ENCODE peak calls at places on chromosomes 16 and 17, in eight cellular contexts. One of them, this sample, is unnamed.
A peak's percentile ranks its signal among the peaks of the same experiment; 100 is the strongest.

GRCh38 chr17:83151442-83152220 is 72.2 kb downstream of the METRNL start:
- DNase-seq in activated gamma-delta T cell treated with Interleukin-2 at 50 U/mL for 16 hours: no peak
- DNase-seq in progenitor cell of endocrine pancreas: no peak
- DNase-seq in HCEC 1CT: no peak
- DNase-seq in neural progenitor cell: no peak
- DNase-seq in SK-MEL-5: peak; percentile 8
- DNase-seq in activated CD4-positive, alpha-beta T cell treated with anti-CD3 and anti-CD28 coated beads, Interleukin-2, amount 10 ng/mL, durations not matched to agents 7 days and 5 days: no peak
- DNase-seq in fibroblast of mammary gland: peak; percentile 4
- DNase-seq in this sample: no peak

GRCh38 chr17:69516911-69517310 is 102.4 kb downstream of the MAP2K6 start:
- DNase-seq in fibroblast of mammary gland: no peak
- DNase-seq in HCEC 1CT: no peak
- DNase-seq in activated CD4-positive, alpha-beta T cell treated with anti-CD3 and anti-CD28 coated beads, Interleukin-2, amount 10 ng/mL, durations not matched to agents 7 days and 5 days: no peak
- DNase-seq in progenitor cell of endocrine pancreas: no peak
- DNase-seq in SK-MEL-5: no peak
- DNase-seq in activated gamma-delta T cell treated with Interleukin-2 at 50 U/mL for 16 hours: no peak
- DNase-seq in neural progenitor cell: no peak
- DNase-seq in this sample: no peak

GRCh38 chr16:27470567-27471431 is 68.8 kb downstream of the IL21R start:
- DNase-seq in progenitor cell of endocrine pancreas: no peak
- DNase-seq in neural progenitor cell: no peak
- DNase-seq in activated CD4-positive, alpha-beta T cell treated with anti-CD3 and anti-CD28 coated beads, Interleukin-2, amount 10 ng/mL, durations not matched to agents 7 days and 5 days: no peak
- DNase-seq in activated gamma-delta T cell treated with Interleukin-2 at 50 U/mL for 16 hours: no peak
- DNase-seq in fibroblast of mammary gland: peak; percentile 88
- DNase-seq in HCEC 1CT: peak; percentile 86
- DNase-seq in SK-MEL-5: no peak
- DNase-seq in this sample: no peak

GRCh38 chr16:79533292-79533691 is 67.2 kb downstream of the MAF start:
- DNase-seq in progenitor cell of endocrine pancreas: no peak
- DNase-seq in HCEC 1CT: no peak
- DNase-seq in activated CD4-positive, alpha-beta T cell treated with anti-CD3 and anti-CD28 coated beads, Interleukin-2, amount 10 ng/mL, durations not matched to agents 7 days and 5 days: no peak
- DNase-seq in activated gamma-delta T cell treated with Interleukin-2 at 50 U/mL for 16 hours: no peak
- DNase-seq in SK-MEL-5: no peak
- DNase-seq in neural progenitor cell: no peak
- DNase-seq in fibroblast of mammary gland: no peak
- DNase-seq in this sample: no peak

GRCh38 chr16:85903576-85903975 is 4.6 kb downstream of the IRF8 start:
- DNase-seq in activated CD4-positive, alpha-beta T cell treated with anti-CD3 and anti-CD28 coated beads, Interleukin-2, amount 10 ng/mL, durations not matched to agents 7 days and 5 days: no peak
- DNase-seq in fibroblast of mammary gland: no peak
- DNase-seq in HCEC 1CT: no peak
- DNase-seq in SK-MEL-5: no peak
- DNase-seq in neural progenitor cell: no peak
- DNase-seq in progenitor cell of endocrine pancreas: no peak
- DNase-seq in activated gamma-delta T cell treated with Interleukin-2 at 50 U/mL for 16 hours: no peak
- DNase-seq in this sample: no peak

GRCh38 chr17:82320140-82320840 is 2.9 kb upstream of the CD7 start:
- DNase-seq in SK-MEL-5: no peak
- DNase-seq in activated gamma-delta T cell treated with Interleukin-2 at 50 U/mL for 16 hours: no peak
- DNase-seq in HCEC 1CT: no peak
- DNase-seq in fibroblast of mammary gland: no peak
- DNase-seq in neural progenitor cell: no peak
- DNase-seq in activated CD4-positive, alpha-beta T cell treated with anti-CD3 and anti-CD28 coated beads, Interleukin-2, amount 10 ng/mL, durations not matched to agents 7 days and 5 days: no peak
- DNase-seq in progenitor cell of endocrine pancreas: no peak
- DNase-seq in this sample: no peak

GRCh38 chr17:35727635-35728034 is 3.8 kb upstream of the RASL10B start:
- DNase-seq in SK-MEL-5: no peak
- DNase-seq in neural progenitor cell: no peak
- DNase-seq in progenitor cell of endocrine pancreas: no peak
- DNase-seq in fibroblast of mammary gland: no peak
- DNase-seq in activated CD4-positive, alpha-beta T cell treated with anti-CD3 and anti-CD28 coated beads, Interleukin-2, amount 10 ng/mL, durations not matched to agents 7 days and 5 days: no peak
- DNase-seq in activated gamma-delta T cell treated with Interleukin-2 at 50 U/mL for 16 hours: no peak
- DNase-seq in HCEC 1CT: no peak
- DNase-seq in this sample: no peak

GRCh38 chr17:8947201-8947600 is 18.3 kb downstream of the PIK3R5 start:
- DNase-seq in activated CD4-positive, alpha-beta T cell treated with anti-CD3 and anti-CD28 coated beads, Interleukin-2, amount 10 ng/mL, durations not matched to agents 7 days and 5 days: no peak
- DNase-seq in activated gamma-delta T cell treated with Interleukin-2 at 50 U/mL for 16 hours: no peak
- DNase-seq in progenitor cell of endocrine pancreas: no peak
- DNase-seq in SK-MEL-5: peak; percentile 58
- DNase-seq in fibroblast of mammary gland: peak; percentile 23
- DNase-seq in HCEC 1CT: no peak
- DNase-seq in neural progenitor cell: no peak
- DNase-seq in this sample: no peak

GRCh38 chr16:81873843-81874752 is 95.0 kb downstream of the PLCG2 start:
- DNase-seq in progenitor cell of endocrine pancreas: peak; percentile 44
- DNase-seq in fibroblast of mammary gland: peak; percentile 43
- DNase-seq in activated CD4-positive, alpha-beta T cell treated with anti-CD3 and anti-CD28 coated beads, Interleukin-2, amount 10 ng/mL, durations not matched to agents 7 days and 5 days: peak; percentile 59
- DNase-seq in activated gamma-delta T cell treated with Interleukin-2 at 50 U/mL for 16 hours: peak; percentile 59
- DNase-seq in neural progenitor cell: peak; percentile 75
- DNase-seq in SK-MEL-5: peak; percentile 48
- DNase-seq in HCEC 1CT: peak; percentile 48
- DNase-seq in this sample: no peak

GRCh38 chr17:74565116-74565515 is 2.2 kb downstream of the CD300H start:
- DNase-seq in activated gamma-delta T cell treated with Interleukin-2 at 50 U/mL for 16 hours: no peak
- DNase-seq in HCEC 1CT: no peak
- DNase-seq in neural progenitor cell: no peak
- DNase-seq in fibroblast of mammary gland: peak; percentile 23
- DNase-seq in SK-MEL-5: peak; percentile 61
- DNase-seq in progenitor cell of endocrine pancreas: no peak
- DNase-seq in activated CD4-positive, alpha-beta T cell treated with anti-CD3 and anti-CD28 coated beads, Interleukin-2, amount 10 ng/mL, durations not matched to agents 7 days and 5 days: no peak
- DNase-seq in this sample: no peak

GRCh38 chr16:66152841-66153525 is 213.5 kb upstream of the CDH5 start:
- DNase-seq in activated gamma-delta T cell treated with Interleukin-2 at 50 U/mL for 16 hours: no peak
- DNase-seq in SK-MEL-5: no peak
- DNase-seq in neural progenitor cell: no peak
- DNase-seq in fibroblast of mammary gland: peak; percentile 17
- DNase-seq in HCEC 1CT: peak; percentile 51
- DNase-seq in progenitor cell of endocrine pancreas: no peak
- DNase-seq in activated CD4-positive, alpha-beta T cell treated with anti-CD3 and anti-CD28 coated beads, Interleukin-2, amount 10 ng/mL, durations not matched to agents 7 days and 5 days: no peak
- DNase-seq in this sample: no peak

GRCh38 chr16:67943256-67943618 is 683 bp downstream of the LCAT start:
- DNase-seq in neural progenitor cell: no peak
- DNase-seq in SK-MEL-5: no peak
- DNase-seq in activated gamma-delta T cell treated with Interleukin-2 at 50 U/mL for 16 hours: no peak
- DNase-seq in progenitor cell of endocrine pancreas: no peak
- DNase-seq in HCEC 1CT: no peak
- DNase-seq in fibroblast of mammary gland: no peak
- DNase-seq in activated CD4-positive, alpha-beta T cell treated with anti-CD3 and anti-CD28 coated beads, Interleukin-2, amount 10 ng/mL, durations not matched to agents 7 days and 5 days: no peak
- DNase-seq in this sample: no peak

GRCh38 chr17:58336456-58337094 is 8.0 kb upstream of the TSPOAP1 start:
- DNase-seq in progenitor cell of endocrine pancreas: no peak
- DNase-seq in fibroblast of mammary gland: peak; percentile 68
- DNase-seq in activated CD4-positive, alpha-beta T cell treated with anti-CD3 and anti-CD28 coated beads, Interleukin-2, amount 10 ng/mL, durations not matched to agents 7 days and 5 days: no peak
- DNase-seq in HCEC 1CT: peak; percentile 21
- DNase-seq in SK-MEL-5: no peak
- DNase-seq in activated gamma-delta T cell treated with Interleukin-2 at 50 U/mL for 16 hours: no peak
- DNase-seq in neural progenitor cell: no peak
- DNase-seq in this sample: no peak

GRCh38 chr17:19250421-19251141 is 13.4 kb downstream of the EPN2 start:
- DNase-seq in progenitor cell of endocrine pancreas: no peak
- DNase-seq in SK-MEL-5: no peak
- DNase-seq in HCEC 1CT: no peak
- DNase-seq in neural progenitor cell: no peak
- DNase-seq in activated gamma-delta T cell treated with Interleukin-2 at 50 U/mL for 16 hours: no peak
- DNase-seq in fibroblast of mammary gland: peak; percentile 35
- DNase-seq in activated CD4-positive, alpha-beta T cell treated with anti-CD3 and anti-CD28 coated beads, Interleukin-2, amount 10 ng/mL, durations not matched to agents 7 days and 5 days: no peak
- DNase-seq in this sample: peak; percentile 56

GRCh38 chr17:63082273-63082861 is 116.3 kb downstream of the TANC2 start:
- DNase-seq in progenitor cell of endocrine pancreas: no peak
- DNase-seq in neural progenitor cell: no peak
- DNase-seq in fibroblast of mammary gland: peak; percentile 61
- DNase-seq in HCEC 1CT: peak; percentile 56
- DNase-seq in activated CD4-positive, alpha-beta T cell treated with anti-CD3 and anti-CD28 coated beads, Interleukin-2, amount 10 ng/mL, durations not matched to agents 7 days and 5 days: no peak
- DNase-seq in activated gamma-delta T cell treated with Interleukin-2 at 50 U/mL for 16 hours: no peak
- DNase-seq in SK-MEL-5: peak; percentile 68
- DNase-seq in this sample: peak; percentile 7

GRCh38 chr17:2400474-2400866 is 390 bp downstream of the MNT start:
- DNase-seq in activated CD4-positive, alpha-beta T cell treated with anti-CD3 and anti-CD28 coated beads, Interleukin-2, amount 10 ng/mL, durations not matched to agents 7 days and 5 days: peak; percentile 68
- DNase-seq in progenitor cell of endocrine pancreas: peak; percentile 49
- DNase-seq in HCEC 1CT: peak; percentile 47
- DNase-seq in fibroblast of mammary gland: no peak
- DNase-seq in neural progenitor cell: peak; percentile 90
- DNase-seq in activated gamma-delta T cell treated with Interleukin-2 at 50 U/mL for 16 hours: peak; percentile 49
- DNase-seq in SK-MEL-5: peak; percentile 61
- DNase-seq in this sample: no peak

GRCh38 chr16:9042943-9043680 is 48.3 kb upstream of the HAPSTR1 start:
- DNase-seq in activated gamma-delta T cell treated with Interleukin-2 at 50 U/mL for 16 hours: no peak
- DNase-seq in neural progenitor cell: no peak
- DNase-seq in activated CD4-positive, alpha-beta T cell treated with anti-CD3 and anti-CD28 coated beads, Interleukin-2, amount 10 ng/mL, durations not matched to agents 7 days and 5 days: no peak
- DNase-seq in fibroblast of mammary gland: peak; percentile 82
- DNase-seq in progenitor cell of endocrine pancreas: no peak
- DNase-seq in SK-MEL-5: no peak
- DNase-seq in HCEC 1CT: peak; percentile 79
- DNase-seq in this sample: peak; percentile 29

GRCh38 chr17:35238817-35239216 is 4.1 kb upstream of the SLFN5 start:
- DNase-seq in activated gamma-delta T cell treated with Interleukin-2 at 50 U/mL for 16 hours: no peak
- DNase-seq in neural progenitor cell: no peak
- DNase-seq in SK-MEL-5: no peak
- DNase-seq in progenitor cell of endocrine pancreas: no peak
- DNase-seq in HCEC 1CT: peak; percentile 69
- DNase-seq in activated CD4-positive, alpha-beta T cell treated with anti-CD3 and anti-CD28 coated beads, Interleukin-2, amount 10 ng/mL, durations not matched to agents 7 days and 5 days: no peak
- DNase-seq in fibroblast of mammary gland: peak; percentile 80
- DNase-seq in this sample: no peak

GRCh38 chr17:21397341-21398050 is 21.3 kb downstream of the KCNJ12 start:
- DNase-seq in activated gamma-delta T cell treated with Interleukin-2 at 50 U/mL for 16 hours: no peak
- DNase-seq in neural progenitor cell: no peak
- DNase-seq in progenitor cell of endocrine pancreas: no peak
- DNase-seq in fibroblast of mammary gland: peak; percentile 71
- DNase-seq in SK-MEL-5: no peak
- DNase-seq in HCEC 1CT: peak; percentile 14
- DNase-seq in activated CD4-positive, alpha-beta T cell treated with anti-CD3 and anti-CD28 coated beads, Interleukin-2, amount 10 ng/mL, durations not matched to agents 7 days and 5 days: no peak
- DNase-seq in this sample: no peak

GRCh38 chr16:87939562-87940423 is 3.5 kb upstream of the CA5A start:
- DNase-seq in HCEC 1CT: no peak
- DNase-seq in fibroblast of mammary gland: no peak
- DNase-seq in activated gamma-delta T cell treated with Interleukin-2 at 50 U/mL for 16 hours: no peak
- DNase-seq in activated CD4-positive, alpha-beta T cell treated with anti-CD3 and anti-CD28 coated beads, Interleukin-2, amount 10 ng/mL, durations not matched to agents 7 days and 5 days: no peak
- DNase-seq in neural progenitor cell: no peak
- DNase-seq in SK-MEL-5: no peak
- DNase-seq in progenitor cell of endocrine pancreas: no peak
- DNase-seq in this sample: no peak

GRCh38 chr16:53704445-53704813 is 473 bp downstream of the FTO start:
- DNase-seq in fibroblast of mammary gland: no peak
- DNase-seq in HCEC 1CT: no peak
- DNase-seq in SK-MEL-5: no peak
- DNase-seq in activated CD4-positive, alpha-beta T cell treated with anti-CD3 and anti-CD28 coated beads, Interleukin-2, amount 10 ng/mL, durations not matched to agents 7 days and 5 days: no peak
- DNase-seq in neural progenitor cell: peak; percentile 6
- DNase-seq in progenitor cell of endocrine pancreas: no peak
- DNase-seq in activated gamma-delta T cell treated with Interleukin-2 at 50 U/mL for 16 hours: no peak
- DNase-seq in this sample: no peak

GRCh38 chr17:68909066-68909465 is 46.1 kb downstream of the ABCA8 start:
- DNase-seq in SK-MEL-5: peak; percentile 83
- DNase-seq in HCEC 1CT: peak; percentile 86
- DNase-seq in neural progenitor cell: no peak
- DNase-seq in activated CD4-positive, alpha-beta T cell treated with anti-CD3 and anti-CD28 coated beads, Interleukin-2, amount 10 ng/mL, durations not matched to agents 7 days and 5 days: no peak
- DNase-seq in activated gamma-delta T cell treated with Interleukin-2 at 50 U/mL for 16 hours: no peak
- DNase-seq in fibroblast of mammary gland: peak; percentile 92
- DNase-seq in progenitor cell of endocrine pancreas: no peak
- DNase-seq in this sample: no peak

GRCh38 chr16:88274847-88275246 is 107.9 kb upstream of the ZNF469 start:
- DNase-seq in activated gamma-delta T cell treated with Interleukin-2 at 50 U/mL for 16 hours: no peak
- DNase-seq in neural progenitor cell: no peak
- DNase-seq in progenitor cell of endocrine pancreas: no peak
- DNase-seq in SK-MEL-5: no peak
- DNase-seq in activated CD4-positive, alpha-beta T cell treated with anti-CD3 and anti-CD28 coated beads, Interleukin-2, amount 10 ng/mL, durations not matched to agents 7 days and 5 days: no peak
- DNase-seq in fibroblast of mammary gland: peak; percentile 35
- DNase-seq in HCEC 1CT: no peak
- DNase-seq in this sample: no peak

GRCh38 chr16:29310852-29311314 is 95.6 kb downstream of the NPIPB11 start:
- DNase-seq in neural progenitor cell: no peak
- DNase-seq in SK-MEL-5: no peak
- DNase-seq in activated CD4-positive, alpha-beta T cell treated with anti-CD3 and anti-CD28 coated beads, Interleukin-2, amount 10 ng/mL, durations not matched to agents 7 days and 5 days: no peak
- DNase-seq in HCEC 1CT: no peak
- DNase-seq in activated gamma-delta T cell treated with Interleukin-2 at 50 U/mL for 16 hours: no peak
- DNase-seq in fibroblast of mammary gland: peak; percentile 67
- DNase-seq in progenitor cell of endocrine pancreas: no peak
- DNase-seq in this sample: peak; percentile 16

GRCh38 chr17:51848451-51848850 is 310.1 kb downstream of the CA10 start:
- DNase-seq in SK-MEL-5: peak; percentile 9
- DNase-seq in activated gamma-delta T cell treated with Interleukin-2 at 50 U/mL for 16 hours: no peak
- DNase-seq in progenitor cell of endocrine pancreas: no peak
- DNase-seq in neural progenitor cell: no peak
- DNase-seq in activated CD4-positive, alpha-beta T cell treated with anti-CD3 and anti-CD28 coated beads, Interleukin-2, amount 10 ng/mL, durations not matched to agents 7 days and 5 days: no peak
- DNase-seq in fibroblast of mammary gland: no peak
- DNase-seq in HCEC 1CT: no peak
- DNase-seq in this sample: no peak

GRCh38 chr16:29770250-29770929 is 7.7 kb upstream of the ZG16 start:
- DNase-seq in fibroblast of mammary gland: no peak
- DNase-seq in progenitor cell of endocrine pancreas: no peak
- DNase-seq in neural progenitor cell: no peak
- DNase-seq in HCEC 1CT: no peak
- DNase-seq in SK-MEL-5: no peak
- DNase-seq in activated gamma-delta T cell treated with Interleukin-2 at 50 U/mL for 16 hours: no peak
- DNase-seq in activated CD4-positive, alpha-beta T cell treated with anti-CD3 and anti-CD28 coated beads, Interleukin-2, amount 10 ng/mL, durations not matched to agents 7 days and 5 days: no peak
- DNase-seq in this sample: no peak

GRCh38 chr16:68272501-68273209 is 8.3 kb downstream of the SLC7A6 start:
- DNase-seq in activated gamma-delta T cell treated with Interleukin-2 at 50 U/mL for 16 hours: peak; percentile 58
- DNase-seq in HCEC 1CT: no peak
- DNase-seq in neural progenitor cell: no peak
- DNase-seq in SK-MEL-5: no peak
- DNase-seq in progenitor cell of endocrine pancreas: no peak
- DNase-seq in fibroblast of mammary gland: no peak
- DNase-seq in activated CD4-positive, alpha-beta T cell treated with anti-CD3 and anti-CD28 coated beads, Interleukin-2, amount 10 ng/mL, durations not matched to agents 7 days and 5 days: peak; percentile 69
- DNase-seq in this sample: no peak

GRCh38 chr17:16215002-16215272 is 397 bp downstream of the NCOR1 start:
- DNase-seq in fibroblast of mammary gland: no peak
- DNase-seq in neural progenitor cell: peak; percentile 75
- DNase-seq in activated gamma-delta T cell treated with Interleukin-2 at 50 U/mL for 16 hours: peak; percentile 19
- DNase-seq in SK-MEL-5: peak; percentile 35
- DNase-seq in progenitor cell of endocrine pancreas: peak; percentile 54
- DNase-seq in activated CD4-positive, alpha-beta T cell treated with anti-CD3 and anti-CD28 coated beads, Interleukin-2, amount 10 ng/mL, durations not matched to agents 7 days and 5 days: peak; percentile 16
- DNase-seq in HCEC 1CT: no peak
- DNase-seq in this sample: no peak